ENCODE peak calls at places on chromosome 17, in ten cellular contexts. Y is left kidney; I is AG10803; T is NCI-H446 treated with DMSO at 0.1 percent for 48 hours; L is NCI-H69; K is NCI-H460; Q is C1 segment of cervical spinal cord; E is stimulated activated CD4-positive, alpha-beta T cell treated with anti-CD3 and anti-CD28 coated beads, Interleukin-1b, Interleukin-23, amount 100 ng/mL, for 1 hour; B is CD8-positive, alpha-beta memory T cell; P is activated CD8-positive, alpha-beta T cell treated with anti-CD3 and anti-CD28 coated beads for 36 hours. G is an unnamed sample.

GRCh38 chr17:4513113-4514032 is 14.7 kb downstream of the SPNS2 start:
- DNase-seq in Y (peak; percentile 74), I (no peak), T (no peak), L (no peak), K (no peak), Q (no peak), E (no peak), B (no peak), P (no peak), G (no peak)

GRCh38 chr17:35352284-35352683 is 21.1 kb downstream of the SLFN11 start:
- DNase-seq in Y (no peak), I (no peak), T (no peak), L (no peak), K (no peak), Q (no peak), E (no peak), B (no peak), P (no peak), G (no peak)

GRCh38 chr17:51676691-51677487 is 416.5 kb downstream of the UTP18 start:
- DNase-seq in Y (no peak), I (no peak), T (no peak), L (no peak), K (no peak), Q (no peak), E (no peak), B (no peak), P (no peak), G (no peak)

GRCh38 chr17:27896656-27897055 is 3.5 kb upstream of the LYRM9 start:
- DNase-seq in Y (peak; percentile 76), I (no peak), T (no peak), L (no peak), K (no peak), Q (no peak), E (no peak), B (no peak), P (no peak), G (no peak)

GRCh38 chr17:27868565-27868964 is 24.6 kb downstream of the LYRM9 start:
- DNase-seq in Y (no peak), I (no peak), T (no peak), L (no peak), K (no peak), Q (no peak), E (no peak), B (no peak), P (no peak), G (no peak)

GRCh38 chr17:70313450-70313849 is 144.1 kb downstream of the KCNJ2 start:
- DNase-seq in Y (no peak), I (peak; percentile 56), T (no peak), L (no peak), K (no peak), Q (no peak), E (no peak), B (no peak), P (no peak), G (no peak)

GRCh38 chr17:82160081-82160480 is 52.6 kb downstream of the CCDC57 start:
- DNase-seq in Y (no peak), I (no peak), T (no peak), L (peak; percentile 21), K (no peak), Q (no peak), E (no peak), B (no peak), P (no peak), G (no peak)

GRCh38 chr17:69390735-69391501 is 23.6 kb upstream of the MAP2K6 start:
- DNase-seq in Y (no peak), I (no peak), T (no peak), L (no peak), K (no peak), Q (no peak), E (no peak), B (no peak), P (no peak), G (no peak)

GRCh38 chr17:28710948-28711722 is 553 bp downstream of the PROCA1 start:
- DNase-seq in Y (peak; percentile 98), I (peak; percentile 80), T (peak; percentile 74), L (peak; percentile 98), K (peak; percentile 86), Q (peak; percentile 80), E (peak; percentile 75), B (peak; percentile 84), P (peak; percentile 92), G (peak; percentile 96)

GRCh38 chr17:44914148-44914547 is 1.2 kb downstream of the GFAP start:
- DNase-seq in Y (peak; percentile 52), I (no peak), T (no peak), L (peak; percentile 51), K (no peak), Q (no peak), E (no peak), B (no peak), P (no peak), G (no peak)

GRCh38 chr17:58452738-58453137 is 35.4 kb upstream of the RNF43 start:
- DNase-seq in Y (no peak), I (no peak), T (no peak), L (no peak), K (no peak), Q (no peak), E (no peak), B (no peak), P (no peak), G (no peak)

GRCh38 chr17:975321-975982 is 4.1 kb downstream of the NXN start:
- DNase-seq in Y (no peak), I (peak; percentile 74), T (no peak), L (no peak), K (no peak), Q (no peak), E (no peak), B (no peak), P (no peak), G (no peak)

GRCh38 chr17:40311575-40311974 is 2.6 kb downstream of the RARA start:
- DNase-seq in Y (no peak), I (peak; percentile 68), T (peak; percentile 14), L (peak; percentile 82), K (no peak), Q (peak; percentile 50), E (no peak), B (peak; percentile 22), P (peak; percentile 3), G (no peak)

GRCh38 chr17:53516643-53517042 is 306.1 kb upstream of the KIF2B start:
- DNase-seq in Y (peak; percentile 28), I (no peak), T (no peak), L (no peak), K (no peak), Q (no peak), E (no peak), B (no peak), P (no peak), G (peak; percentile 73)

G was measured in GM23338.